ENCODE peak calls at places on chromosomes 13 and 19, in five cellular contexts. O is IMR-90, X is mesothelial cell of epicardium, E is neural progenitor cell, D is A549. R is an unnamed sample.

GRCh38 chr19:6402834-6403608 is 10.1 kb upstream of the GTF2F1 start:
- DNase-seq in O (peak), X (no peak), E (peak), D (no peak), R (no peak)

GRCh38 chr19:52217576-52217975 is 27.7 kb downstream of the PPP2R1A start:
- DNase-seq in O (no peak), X (no peak), E (no peak), D (no peak), R (no peak)

GRCh38 chr13:25943666-25944065 is 108.2 kb downstream of the SHISA2 start:
- DNase-seq in O (no peak), X (no peak), E (no peak), D (no peak), R (no peak)

GRCh38 chr13:108795841-108796240 is 166.4 kb downstream of the MYO16 start:
- DNase-seq in O (peak), X (no peak), E (no peak), D (no peak), R (no peak)

GRCh38 chr13:79724348-79725103 is 243.6 kb downstream of the NDFIP2 start:
- DNase-seq in O (no peak), X (no peak), E (no peak), D (peak), R (no peak)

GRCh38 chr13:79285159-79285558 is 120.9 kb downstream of the RBM26 start:
- DNase-seq in O (no peak), X (no peak), E (no peak), D (no peak), R (no peak)

GRCh38 chr13:27338816-27339215 is 68.2 kb downstream of the RASL11A start:
- DNase-seq in O (no peak), X (no peak), E (peak), D (no peak), R (no peak)

GRCh38 chr19:45814851-45815481 is at the start of gene RSPH6A:
- DNase-seq in O (no peak), X (no peak), E (peak), D (no peak), R (no peak)

GRCh38 chr13:111491659-111492058 is 171.2 kb downstream of the TEX29 start:
- DNase-seq in O (no peak), X (peak), E (no peak), D (no peak), R (no peak)

GRCh38 chr19:28497137-28497536 is 715.8 kb downstream of the UQCRFS1 start:
- DNase-seq in O (no peak), X (no peak), E (no peak), D (no peak), R (no peak)

GRCh38 chr19:3555653-3556422 is 1.5 kb downstream of the MFSD12 start:
- DNase-seq in O (no peak), X (no peak), E (no peak), D (no peak), R (no peak)

GRCh38 chr19:4007836-4008539 is 452 bp downstream of the PIAS4 start:
- DNase-seq in O (no peak), X (no peak), E (peak), D (no peak), R (no peak)

GRCh38 chr19:17365361-17365760 is 11.8 kb downstream of the PLVAP start:
- DNase-seq in O (no peak), X (no peak), E (no peak), D (no peak), R (no peak)

GRCh38 chr13:37942929-37943328 is 73.4 kb upstream of the TRPC4 start:
- DNase-seq in O (no peak), X (no peak), E (peak), D (no peak), R (no peak)

GRCh38 chr19:37999309-38000213 is 92.6 kb downstream of the SIPA1L3 start:
- DNase-seq in O (peak), X (no peak), E (no peak), D (peak), R (no peak)

GRCh38 chr13:23377603-23378002 is 55.9 kb downstream of the SACS start:
- DNase-seq in O (no peak), X (no peak), E (no peak), D (no peak), R (no peak)

GRCh38 chr19:15283141-15283885 is 49.0 kb downstream of the BRD4 start:
- DNase-seq in O (peak), X (no peak), E (no peak), D (no peak), R (no peak)

GRCh38 chr13:50124536-50125305 is 109.5 kb downstream of the KCNRG start:
- DNase-seq in O (peak), X (peak), E (peak), D (peak), R (peak)

GRCh38 chr13:33202644-33203169 is 82.8 kb downstream of the STARD13 start:
- DNase-seq in O (no peak), X (no peak), E (no peak), D (no peak), R (no peak)

GRCh38 chr13:41039746-41040145 is 20.6 kb upstream of the ELF1 start:
- DNase-seq in O (no peak), X (no peak), E (no peak), D (no peak), R (no peak)

GRCh38 chr19:18436651-18437478 is 1.1 kb downstream of the ISYNA1 start:
- DNase-seq in O (peak), X (peak), E (peak), D (peak), R (peak)

GRCh38 chr13:43676320-43676719 is 110.5 kb downstream of the ENOX1 start:
- DNase-seq in O (no peak), X (no peak), E (no peak), D (no peak), R (peak)

GRCh38 chr13:78410164-78410563 is 193.2 kb downstream of the POU4F1 start:
- DNase-seq in O (no peak), X (no peak), E (no peak), D (no peak), R (no peak)

GRCh38 chr19:3743486-3743885 is 18.0 kb downstream of the APBA3 start:
- DNase-seq in O (no peak), X (no peak), E (no peak), D (no peak), R (no peak)

GRCh38 chr13:87677334-87678234 is 6.4 kb downstream of the SLITRK5 start:
- DNase-seq in O (no peak), X (no peak), E (peak), D (no peak), R (no peak)

GRCh38 chr13:27375686-27376326 is 48.6 kb upstream of the GTF3A start:
- DNase-seq in O (peak), X (peak), E (peak), D (peak), R (no peak)

GRCh38 chr19:15187026-15188007 is 13.5 kb downstream of the NOTCH3 start:
- DNase-seq in O (no peak), X (no peak), E (no peak), D (no peak), R (no peak)

GRCh38 chr13:95749545-95749944 is 72.6 kb downstream of the DNAJC3 start:
- DNase-seq in O (no peak), X (no peak), E (no peak), D (no peak), R (no peak)

GRCh38 chr13:43087960-43088580 is 64.7 kb downstream of the DNAJC15 start:
- DNase-seq in O (peak), X (no peak), E (no peak), D (no peak), R (peak)

GRCh38 chr13:47672982-47673670 is 327.9 kb downstream of the SUCLA2 start:
- DNase-seq in O (peak), X (no peak), E (no peak), D (no peak), R (no peak)

GRCh38 chr13:68850160-68850559 is 1257.5 kb upstream of the ATXN8OS start:
- DNase-seq in O (no peak), X (no peak), E (no peak), D (no peak), R (no peak)

GRCh38 chr19:29396925-29397324 is 128.9 kb upstream of the VSTM2B start:
- DNase-seq in O (no peak), X (no peak), E (no peak), D (no peak), R (no peak)

GRCh38 chr13:64633948-64634347 is 2596.2 kb downstream of the PCDH9 start:
- DNase-seq in O (no peak), X (no peak), E (no peak), D (no peak), R (no peak)

GRCh38 chr13:28138756-28139470 is 568 bp downstream of the PAN3 start:
- DNase-seq in O (peak), X (peak), E (peak), D (peak), R (peak)

GRCh38 chr13:66673401-66673800 is 556.7 kb downstream of the PCDH9 start:
- DNase-seq in O (peak), X (no peak), E (no peak), D (no peak), R (no peak)

GRCh38 chr19:56987184-56987583 is 132.6 kb upstream of the USP29 start:
- DNase-seq in O (no peak), X (no peak), E (no peak), D (no peak), R (no peak)
- TF ChIP-seq CTCF in O (no peak), X (no peak), E (no peak), D (no peak), R (no peak)

GRCh38 chr19:13952154-13953020 is at the start of gene DCAF15:
- DNase-seq in O (peak), X (peak), E (peak), D (peak), R (peak)
- TF ChIP-seq CTCF in O (no peak), X (no peak), E (no peak), D (no peak), R (no peak)

GRCh38 chr13:39501711-39502324 is 101.2 kb downstream of the LHFPL6 start:
- DNase-seq in O (no peak), X (no peak), E (peak), D (no peak), R (no peak)

GRCh38 chr13:39506559-39507390 is 96.2 kb downstream of the LHFPL6 start:
- DNase-seq in O (peak), X (no peak), E (no peak), D (no peak), R (no peak)

GRCh38 chr13:39503048-39503447 is 99.9 kb downstream of the LHFPL6 start:
- DNase-seq in O (no peak), X (no peak), E (no peak), D (no peak), R (no peak)

GRCh38 chr13:39509616-39510015 is 93.4 kb downstream of the LHFPL6 start:
- DNase-seq in O (no peak), X (no peak), E (no peak), D (no peak), R (no peak)

DNA sequence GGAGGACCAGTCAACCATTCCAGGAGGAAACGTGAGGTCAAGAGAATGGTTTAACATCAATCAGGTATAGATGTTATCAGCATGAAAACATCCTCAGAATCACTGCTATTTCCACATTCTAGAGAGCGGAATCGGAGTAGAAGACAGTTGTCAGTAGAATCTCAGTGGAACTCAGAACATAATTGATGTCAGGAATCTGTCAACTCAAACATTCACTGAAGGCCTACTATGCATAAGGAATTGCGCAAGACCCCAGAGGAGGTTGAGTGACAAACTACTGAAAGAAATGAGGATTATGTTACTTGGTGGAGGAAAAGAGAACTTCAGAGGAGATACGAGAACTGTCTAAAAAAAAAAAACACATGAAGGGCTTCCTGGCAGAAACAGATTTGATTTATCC is 97.8 kb downstream of the LHFPL6 start:
- DNase-seq in O (no peak), X (no peak), E (no peak), D (no peak), R (no peak)
- TF ChIP-seq CTCF in O (no peak), X (no peak), E (no peak), D (no peak), R (no peak)

DNA sequence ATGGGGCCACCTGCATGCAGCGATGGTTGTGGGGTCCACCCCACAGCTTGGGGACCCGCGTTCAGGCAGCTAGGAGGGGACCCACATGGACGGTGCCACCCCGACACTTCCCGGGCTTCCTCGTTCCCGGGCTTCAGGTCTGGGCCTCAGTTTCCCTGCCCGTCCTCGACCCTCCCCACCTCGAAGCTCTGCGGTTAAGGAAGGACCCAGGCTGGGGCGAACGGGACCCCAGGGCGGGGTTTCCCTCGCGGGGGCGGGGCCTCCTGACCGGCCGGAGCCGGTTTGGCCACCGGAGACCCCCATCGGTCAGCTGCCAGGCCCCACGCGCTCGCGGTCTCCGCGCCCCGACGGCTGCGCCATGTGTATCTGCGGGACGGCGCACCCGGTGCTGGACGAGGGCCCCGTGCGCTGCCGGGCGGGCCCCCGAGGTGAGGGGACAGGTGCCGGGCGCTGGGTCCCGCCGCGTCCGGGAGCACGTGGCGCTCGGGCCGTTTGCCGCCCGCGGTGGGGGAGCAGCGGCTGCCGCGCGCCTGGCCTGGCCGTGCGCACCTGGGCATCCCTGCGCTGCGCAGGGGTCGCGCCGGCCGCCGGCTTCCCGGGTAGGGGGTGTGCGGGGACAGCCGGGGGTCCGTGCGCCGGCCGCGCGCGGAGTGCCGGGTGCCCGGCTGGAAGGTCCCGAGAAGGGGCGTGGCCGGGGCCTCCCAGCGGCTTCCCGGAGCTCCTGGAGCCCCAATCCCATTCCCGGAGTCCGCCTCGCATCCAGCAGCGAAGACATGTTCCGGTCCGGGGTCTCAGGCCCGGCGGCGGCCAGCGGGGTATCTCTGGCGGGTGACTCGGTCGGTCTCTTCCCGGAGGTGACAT is 4.2 kb downstream of the ARHGAP45 start:
- DNase-seq in O (no peak), X (no peak), E (peak), D (no peak), R (no peak)
- TF ChIP-seq CTCF in O (no peak), X (no peak), E (no peak), D (no peak), R (no peak)

GRCh38 chr19:41224632-41225031 is 5.6 kb downstream of the AXL start:
- DNase-seq in O (no peak), X (no peak), E (no peak), D (no peak), R (no peak)

GRCh38 chr19:41228486-41228885 is 9.5 kb downstream of the AXL start:
- DNase-seq in O (no peak), X (no peak), E (no peak), D (no peak), R (no peak)

GRCh38 chr19:41226874-41227390 is 7.9 kb downstream of the AXL start:
- DNase-seq in O (no peak), X (no peak), E (no peak), D (no peak), R (no peak)

GRCh38 chr19:41225238-41226052 is 6.4 kb downstream of the AXL start:
- DNase-seq in O (peak), X (no peak), E (peak), D (peak), R (no peak)

GRCh38 chr19:41226053-41226873 is 7.2 kb downstream of the AXL start:
- DNase-seq in O (peak), X (peak), E (peak), D (peak), R (no peak)
- TF ChIP-seq CTCF in O (no peak), X (no peak), E (peak), D (no peak), R (no peak)

GRCh38 chr19:53463263-53463662 is 4.3 kb upstream of the ZNF813 start:
- DNase-seq in O (peak), X (no peak), E (peak), D (no peak), R (no peak)
- TF ChIP-seq CTCF in O (no peak), X (no peak), E (no peak), D (no peak), R (no peak)